ENCODE peak calls at places on chromosomes 1 and 21, in four cellular contexts. One of them, this sample, is unnamed.

GRCh38 chr1:212671342-212672031 is 28.2 kb downstream of the BATF3 start:
- DNase-seq in suprapubic skin: no peak
- DNase-seq in cardiac muscle cell: peak; percentile 55
- DNase-seq in neural progenitor cell: no peak
- DNase-seq in this sample: no peak

GRCh38 chr1:233367057-233367759 is 39.7 kb downstream of the MAP3K21 start:
- DNase-seq in suprapubic skin: no peak
- DNase-seq in cardiac muscle cell: no peak
- DNase-seq in neural progenitor cell: no peak
- DNase-seq in this sample: no peak

GRCh38 chr1:154199563-154199879 is 6.6 kb downstream of the CFAP141 start:
- DNase-seq in suprapubic skin: no peak
- DNase-seq in cardiac muscle cell: no peak
- DNase-seq in neural progenitor cell: no peak
- DNase-seq in this sample: no peak

GRCh38 chr1:12543747-12544146 is 74.3 kb downstream of the DHRS3 start:
- DNase-seq in suprapubic skin: no peak
- DNase-seq in cardiac muscle cell: no peak
- DNase-seq in neural progenitor cell: no peak
- DNase-seq in this sample: no peak

GRCh38 chr1:175129997-175130648 is 62.5 kb downstream of the KIAA0040 start:
- DNase-seq in suprapubic skin: no peak
- DNase-seq in cardiac muscle cell: peak; percentile 39
- DNase-seq in neural progenitor cell: peak; percentile 76
- DNase-seq in this sample: no peak

GRCh38 chr1:161981126-161981525 is 42.5 kb downstream of the OLFML2B start:
- DNase-seq in suprapubic skin: peak; percentile 58
- DNase-seq in cardiac muscle cell: no peak
- DNase-seq in neural progenitor cell: no peak
- DNase-seq in this sample: no peak

GRCh38 chr1:242129103-242129502 is 130.2 kb upstream of the MAP1LC3C start:
- DNase-seq in suprapubic skin: no peak
- DNase-seq in cardiac muscle cell: no peak
- DNase-seq in neural progenitor cell: peak; percentile 45
- DNase-seq in this sample: no peak

GRCh38 chr1:26824735-26825134 is 1.8 kb upstream of the ZDHHC18 start:
- DNase-seq in suprapubic skin: no peak
- DNase-seq in cardiac muscle cell: no peak
- DNase-seq in neural progenitor cell: no peak
- DNase-seq in this sample: no peak

GRCh38 chr1:155022136-155022926 is 11.2 kb downstream of the DCST2 start:
- DNase-seq in suprapubic skin: no peak
- DNase-seq in cardiac muscle cell: no peak
- DNase-seq in neural progenitor cell: no peak
- DNase-seq in this sample: no peak

GRCh38 chr21:28227881-28228623 is 764.6 kb downstream of the LTN1 start:
- DNase-seq in suprapubic skin: no peak
- DNase-seq in cardiac muscle cell: no peak
- DNase-seq in neural progenitor cell: no peak
- DNase-seq in this sample: no peak

GRCh38 chr1:210362526-210362925 is 33.8 kb downstream of the HHAT start:
- DNase-seq in suprapubic skin: no peak
- DNase-seq in cardiac muscle cell: peak; percentile 66
- DNase-seq in neural progenitor cell: no peak
- DNase-seq in this sample: no peak

GRCh38 chr1:206612129-206612876 is at the start of gene EIF2D:
- DNase-seq in suprapubic skin: peak; percentile 93
- DNase-seq in cardiac muscle cell: peak; percentile 97
- DNase-seq in neural progenitor cell: peak; percentile 97
- DNase-seq in this sample: peak; percentile 66

GRCh38 chr1:236303675-236304074 is 21.9 kb upstream of the ERO1B start:
- DNase-seq in suprapubic skin: no peak
- DNase-seq in cardiac muscle cell: no peak
- DNase-seq in neural progenitor cell: peak; percentile 23
- DNase-seq in this sample: no peak

GRCh38 chr1:95554408-95554807 is 320.4 kb downstream of the RWDD3 start:
- DNase-seq in suprapubic skin: no peak
- DNase-seq in cardiac muscle cell: no peak
- DNase-seq in neural progenitor cell: no peak
- DNase-seq in this sample: no peak

GRCh38 chr1:58919226-58919985 is 135.6 kb upstream of the JUN start:
- DNase-seq in suprapubic skin: no peak
- DNase-seq in cardiac muscle cell: no peak
- DNase-seq in neural progenitor cell: no peak
- DNase-seq in this sample: no peak

GRCh38 chr21:30044447-30045064 is 104.8 kb upstream of the GRIK1 start:
- DNase-seq in suprapubic skin: no peak
- DNase-seq in cardiac muscle cell: peak; percentile 42
- DNase-seq in neural progenitor cell: peak; percentile 31
- DNase-seq in this sample: no peak

GRCh38 chr1:26829214-26829911 is 2.9 kb downstream of the ZDHHC18 start:
- DNase-seq in suprapubic skin: no peak
- DNase-seq in cardiac muscle cell: no peak
- DNase-seq in neural progenitor cell: peak; percentile 33
- DNase-seq in this sample: no peak

GRCh38 chr1:153659656-153660055 is 1.2 kb downstream of the SNAPIN start:
- DNase-seq in suprapubic skin: peak; percentile 74
- DNase-seq in cardiac muscle cell: no peak
- DNase-seq in neural progenitor cell: no peak
- DNase-seq in this sample: no peak

GRCh38 chr1:167631987-167632680 is 2.1 kb downstream of the RCSD1 start:
- DNase-seq in suprapubic skin: no peak
- DNase-seq in cardiac muscle cell: peak; percentile 66
- DNase-seq in neural progenitor cell: no peak
- DNase-seq in this sample: no peak

GRCh38 chr1:113940365-113941244 is 11.5 kb downstream of the HIPK1 start:
- DNase-seq in suprapubic skin: no peak
- DNase-seq in cardiac muscle cell: no peak
- DNase-seq in neural progenitor cell: no peak
- DNase-seq in this sample: no peak
- H3K4me1 ChIP-seq in suprapubic skin: peaks cover 28% of the 10 kb centered on the region
- H3K4me1 ChIP-seq in cardiac muscle cell: no peaks in the 10 kb centered on the region
- H3K4me1 ChIP-seq in neural progenitor cell: peaks cover 9% of the 10 kb centered on the region
- H3K4me1 ChIP-seq in this sample: peaks cover 9% of the 10 kb centered on the region

DNA sequence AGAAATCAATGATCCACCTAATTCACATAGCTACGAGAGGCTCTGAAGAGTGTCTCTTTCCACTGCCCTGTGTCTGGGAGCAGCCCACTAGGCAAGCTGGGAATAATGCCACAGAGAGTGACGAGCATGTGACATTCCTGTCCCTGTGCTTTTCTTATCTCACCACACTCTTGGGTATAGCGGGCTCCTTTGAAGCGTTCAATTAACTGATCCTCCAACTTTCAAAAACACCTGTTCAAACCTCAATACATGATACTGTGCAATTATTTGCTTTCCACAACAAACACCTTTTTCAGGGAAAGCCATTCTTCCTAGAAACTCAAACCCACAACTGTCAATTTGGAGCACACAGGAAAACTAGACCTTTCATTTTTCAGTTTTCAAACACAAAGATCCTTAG is 43.4 kb downstream of the PLPP3 start:
- DNase-seq in suprapubic skin: no peak
- DNase-seq in cardiac muscle cell: no peak
- DNase-seq in neural progenitor cell: no peak
- DNase-seq in this sample: no peak
- TF ChIP-seq CTCF in suprapubic skin: no peak
- TF ChIP-seq CTCF in cardiac muscle cell: no peak
- TF ChIP-seq CTCF in neural progenitor cell: no peak
- TF ChIP-seq CTCF in this sample: no peak

DNA sequence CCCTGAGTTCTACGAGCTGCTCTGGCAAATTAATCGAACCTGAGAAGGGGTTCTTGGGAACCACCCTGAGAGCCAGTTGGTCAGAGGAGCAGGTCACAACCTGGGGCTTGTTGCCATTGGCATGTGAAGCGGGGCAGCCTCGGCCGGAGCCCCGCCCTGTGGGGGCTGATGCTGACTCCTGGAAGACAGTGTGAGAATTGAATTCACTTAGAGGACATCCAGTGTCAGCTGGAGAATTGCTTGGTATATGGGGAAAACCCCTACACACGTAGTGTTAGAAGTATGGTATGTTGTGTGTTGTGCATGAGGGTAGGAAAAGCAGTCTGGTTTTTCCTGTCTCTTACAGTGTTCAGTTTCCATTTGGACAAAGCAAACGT is 11.6 kb downstream of the SLC37A1 start:
- DNase-seq in suprapubic skin: peak; percentile 74
- DNase-seq in cardiac muscle cell: no peak
- DNase-seq in neural progenitor cell: peak; percentile 54
- DNase-seq in this sample: no peak
- H3K27ac ChIP-seq in suprapubic skin: peak overlapping the region; percentile 77
- H3K27ac ChIP-seq in cardiac muscle cell: no peak overlapping the region
- H3K27ac ChIP-seq in neural progenitor cell: no peak overlapping the region
- H3K27ac ChIP-seq in this sample: no peak overlapping the region

GRCh38 chr1:213995603-213996002 is 7.8 kb downstream of the PROX1 start:
- DNase-seq in suprapubic skin: no peak
- DNase-seq in cardiac muscle cell: no peak
- DNase-seq in neural progenitor cell: no peak
- DNase-seq in this sample: no peak

GRCh38 chr1:213996320-213997022 is 8.7 kb downstream of the PROX1 start:
- DNase-seq in suprapubic skin: no peak
- DNase-seq in cardiac muscle cell: peak; percentile 18
- DNase-seq in neural progenitor cell: no peak
- DNase-seq in this sample: no peak

GRCh38 chr1:213993929-213994328 is 6.2 kb downstream of the PROX1 start:
- DNase-seq in suprapubic skin: no peak
- DNase-seq in cardiac muscle cell: no peak
- DNase-seq in neural progenitor cell: no peak
- DNase-seq in this sample: no peak

GRCh38 chr1:213997031-213997771 is 9.4 kb downstream of the PROX1 start:
- DNase-seq in suprapubic skin: no peak
- DNase-seq in cardiac muscle cell: peak; percentile 9
- DNase-seq in neural progenitor cell: no peak
- DNase-seq in this sample: no peak

DNA sequence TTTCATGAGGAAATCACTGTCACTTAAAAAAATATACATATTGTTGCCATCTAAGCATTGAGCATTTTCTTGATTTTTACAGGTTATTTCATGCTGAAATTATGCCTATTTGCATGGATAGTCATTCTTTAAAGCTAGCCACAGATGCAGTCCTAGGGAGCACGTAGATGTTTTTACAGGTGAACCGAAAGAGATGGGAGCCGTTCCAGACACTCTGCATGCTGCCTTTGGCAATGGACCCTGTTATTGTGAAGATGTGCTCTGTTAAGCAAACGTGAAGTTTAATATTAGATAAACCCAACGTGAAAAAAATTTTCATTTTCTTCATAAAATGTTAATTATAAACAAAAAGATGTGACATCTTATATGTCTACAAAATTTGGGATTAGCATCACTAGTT is 7.1 kb downstream of the PROX1 start:
- DNase-seq in suprapubic skin: no peak
- DNase-seq in cardiac muscle cell: no peak
- DNase-seq in neural progenitor cell: no peak
- DNase-seq in this sample: no peak
- H3K4me1 ChIP-seq in suprapubic skin: peaks cover 2% of the 10 kb centered on the region
- H3K4me1 ChIP-seq in cardiac muscle cell: peaks cover 32% of the 10 kb centered on the region
- H3K4me1 ChIP-seq in neural progenitor cell: peaks cover 3% of the 10 kb centered on the region
- H3K4me1 ChIP-seq in this sample: peaks cover 2% of the 10 kb centered on the region

GRCh38 chr1:94239796-94240195 is 2.4 kb upstream of the ARHGAP29 start:
- DNase-seq in suprapubic skin: no peak
- DNase-seq in cardiac muscle cell: no peak
- DNase-seq in neural progenitor cell: no peak
- DNase-seq in this sample: no peak

GRCh38 chr1:94237291-94238226 is at the start of gene ARHGAP29:
- DNase-seq in suprapubic skin: peak; percentile 85
- DNase-seq in cardiac muscle cell: peak; percentile 86
- DNase-seq in neural progenitor cell: peak; percentile 95
- DNase-seq in this sample: peak; percentile 21

GRCh38 chr1:94244816-94245215 is 7.4 kb upstream of the ARHGAP29 start:
- DNase-seq in suprapubic skin: no peak
- DNase-seq in cardiac muscle cell: no peak
- DNase-seq in neural progenitor cell: no peak
- DNase-seq in this sample: no peak

GRCh38 chr1:94243665-94244064 is 6.3 kb upstream of the ARHGAP29 start:
- DNase-seq in suprapubic skin: no peak
- DNase-seq in cardiac muscle cell: no peak
- DNase-seq in neural progenitor cell: no peak
- DNase-seq in this sample: no peak

GRCh38 chr1:94240822-94241221 is 3.4 kb upstream of the ARHGAP29 start:
- DNase-seq in suprapubic skin: no peak
- DNase-seq in cardiac muscle cell: peak; percentile 51
- DNase-seq in neural progenitor cell: peak; percentile 42
- DNase-seq in this sample: no peak
- TF ChIP-seq CTCF in suprapubic skin: no peak
- TF ChIP-seq CTCF in cardiac muscle cell: peak; percentile 44
- TF ChIP-seq CTCF in neural progenitor cell: peak; percentile 77
- TF ChIP-seq CTCF in this sample: no peak

DNA sequence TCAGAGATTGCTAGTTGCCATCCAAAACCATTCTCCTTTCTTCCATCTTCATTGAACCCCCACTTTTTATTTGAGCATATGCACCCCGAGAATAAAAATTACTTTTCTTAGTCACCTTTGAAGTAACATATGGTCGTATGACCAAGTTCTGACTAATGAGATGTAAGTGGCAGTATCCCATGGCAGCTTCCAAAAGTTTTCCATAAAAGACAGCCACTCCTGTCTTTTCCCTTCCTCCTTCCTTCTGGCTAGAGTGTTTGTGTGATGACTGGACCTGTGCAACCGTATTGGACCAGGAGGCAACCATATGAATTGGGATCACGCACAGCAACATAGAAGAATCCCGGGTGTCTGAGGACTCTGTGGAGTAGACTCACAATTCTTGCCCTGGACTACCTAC is 41.1 kb upstream of the CCSAP start:
- DNase-seq in suprapubic skin: no peak
- DNase-seq in cardiac muscle cell: no peak
- DNase-seq in neural progenitor cell: no peak
- DNase-seq in this sample: no peak
- H3K27ac ChIP-seq in suprapubic skin: no peak overlapping the region
- H3K27ac ChIP-seq in cardiac muscle cell: no peak overlapping the region
- H3K27ac ChIP-seq in neural progenitor cell: no peak overlapping the region
- H3K27ac ChIP-seq in this sample: no peak overlapping the region

GRCh38 chr1:54557956-54558355 is 9.9 kb downstream of the ACOT11 start:
- DNase-seq in suprapubic skin: no peak
- DNase-seq in cardiac muscle cell: no peak
- DNase-seq in neural progenitor cell: no peak
- DNase-seq in this sample: no peak
- H3K4me1 ChIP-seq in suprapubic skin: no peaks in the 10 kb centered on the region
- H3K4me1 ChIP-seq in cardiac muscle cell: peaks cover 8% of the 10 kb centered on the region
- H3K4me1 ChIP-seq in neural progenitor cell: no peaks in the 10 kb centered on the region
- H3K4me1 ChIP-seq in this sample: peaks cover 14% of the 10 kb centered on the region

GRCh38 chr1:7120863-7121621 is 335.8 kb downstream of the CAMTA1 start:
- DNase-seq in suprapubic skin: peak; percentile 47
- DNase-seq in cardiac muscle cell: no peak
- DNase-seq in neural progenitor cell: no peak
- DNase-seq in this sample: no peak
- TF ChIP-seq CTCF in suprapubic skin: no peak
- TF ChIP-seq CTCF in cardiac muscle cell: no peak
- TF ChIP-seq CTCF in neural progenitor cell: peak; percentile 36
- TF ChIP-seq CTCF in this sample: no peak

This sample was measured in thoracic aorta.